ENCODE peak calls at places on chromosome 13, in ten cellular contexts. One of them, this sample, is unnamed.

GRCh38 chr13:24042710-24043440 is 117.6 kb upstream of the SPATA13 start:
- DNase-seq in nephron progenitor cell: no peak
- DNase-seq in A172: no peak
- DNase-seq in NCI-H2171 treated with DMSO at 0.1 percent for 48 hours: no peak
- DNase-seq in tibial artery: no peak
- DNase-seq in activated CD4-positive, alpha-beta T cell treated with anti-CD3 and anti-CD28 coated beads, Interleukin-2, amount 50 U/mL, for 24 hours: no peak
- DNase-seq in EL: no peak
- DNase-seq in GM20000: no peak
- DNase-seq in stimulated activated CD8-positive, alpha-beta memory T cell treated with anti-CD3 and anti-CD28 coated beads, Interleukin-12 subunit alpha, Interleukin-12 subunit beta, amount 100 ng/mL, for 4 hours: no peak
- DNase-seq in T-cell: no peak
- DNase-seq in this sample: no peak

GRCh38 chr13:34246511-34246910 is 428.6 kb downstream of the RFC3 start:
- DNase-seq in tibial artery: no peak
- DNase-seq in activated CD4-positive, alpha-beta T cell treated with anti-CD3 and anti-CD28 coated beads, Interleukin-2, amount 50 U/mL, for 24 hours: no peak
- DNase-seq in NCI-H2171 treated with DMSO at 0.1 percent for 48 hours: no peak
- DNase-seq in T-cell: no peak
- DNase-seq in stimulated activated CD8-positive, alpha-beta memory T cell treated with anti-CD3 and anti-CD28 coated beads, Interleukin-12 subunit alpha, Interleukin-12 subunit beta, amount 100 ng/mL, for 4 hours: no peak
- DNase-seq in EL: peak; percentile 18
- DNase-seq in A172: peak; percentile 72
- DNase-seq in nephron progenitor cell: no peak
- DNase-seq in GM20000: no peak
- DNase-seq in this sample: no peak

GRCh38 chr13:32010137-32010536 is 21.4 kb upstream of the FRY start:
- DNase-seq in EL: no peak
- DNase-seq in NCI-H2171 treated with DMSO at 0.1 percent for 48 hours: peak; percentile 54
- DNase-seq in nephron progenitor cell: no peak
- DNase-seq in tibial artery: no peak
- DNase-seq in T-cell: no peak
- DNase-seq in activated CD4-positive, alpha-beta T cell treated with anti-CD3 and anti-CD28 coated beads, Interleukin-2, amount 50 U/mL, for 24 hours: no peak
- DNase-seq in GM20000: no peak
- DNase-seq in A172: no peak
- DNase-seq in stimulated activated CD8-positive, alpha-beta memory T cell treated with anti-CD3 and anti-CD28 coated beads, Interleukin-12 subunit alpha, Interleukin-12 subunit beta, amount 100 ng/mL, for 4 hours: no peak
- DNase-seq in this sample: no peak

GRCh38 chr13:27967203-27967735 is 1.8 kb downstream of the CDX2 start:
- DNase-seq in EL: no peak
- DNase-seq in tibial artery: no peak
- DNase-seq in stimulated activated CD8-positive, alpha-beta memory T cell treated with anti-CD3 and anti-CD28 coated beads, Interleukin-12 subunit alpha, Interleukin-12 subunit beta, amount 100 ng/mL, for 4 hours: no peak
- DNase-seq in GM20000: peak; percentile 42
- DNase-seq in nephron progenitor cell: no peak
- DNase-seq in NCI-H2171 treated with DMSO at 0.1 percent for 48 hours: no peak
- DNase-seq in activated CD4-positive, alpha-beta T cell treated with anti-CD3 and anti-CD28 coated beads, Interleukin-2, amount 50 U/mL, for 24 hours: no peak
- DNase-seq in A172: no peak
- DNase-seq in T-cell: no peak
- DNase-seq in this sample: no peak

GRCh38 chr13:113981201-113981605 is 7.3 kb upstream of the C13orf46 start:
- DNase-seq in stimulated activated CD8-positive, alpha-beta memory T cell treated with anti-CD3 and anti-CD28 coated beads, Interleukin-12 subunit alpha, Interleukin-12 subunit beta, amount 100 ng/mL, for 4 hours: no peak
- DNase-seq in T-cell: no peak
- DNase-seq in EL: no peak
- DNase-seq in tibial artery: no peak
- DNase-seq in NCI-H2171 treated with DMSO at 0.1 percent for 48 hours: peak; percentile 91
- DNase-seq in nephron progenitor cell: no peak
- DNase-seq in activated CD4-positive, alpha-beta T cell treated with anti-CD3 and anti-CD28 coated beads, Interleukin-2, amount 50 U/mL, for 24 hours: no peak
- DNase-seq in GM20000: no peak
- DNase-seq in A172: peak; percentile 76
- DNase-seq in this sample: peak; percentile 68

GRCh38 chr13:79870123-79870522 is 389.2 kb downstream of the NDFIP2 start:
- DNase-seq in GM20000: no peak
- DNase-seq in A172: peak; percentile 4
- DNase-seq in EL: peak; percentile 16
- DNase-seq in T-cell: no peak
- DNase-seq in nephron progenitor cell: no peak
- DNase-seq in tibial artery: no peak
- DNase-seq in NCI-H2171 treated with DMSO at 0.1 percent for 48 hours: no peak
- DNase-seq in activated CD4-positive, alpha-beta T cell treated with anti-CD3 and anti-CD28 coated beads, Interleukin-2, amount 50 U/mL, for 24 hours: no peak
- DNase-seq in stimulated activated CD8-positive, alpha-beta memory T cell treated with anti-CD3 and anti-CD28 coated beads, Interleukin-12 subunit alpha, Interleukin-12 subunit beta, amount 100 ng/mL, for 4 hours: no peak
- DNase-seq in this sample: no peak

GRCh38 chr13:101795025-101795424 is 342.6 kb downstream of the ITGBL1 start:
- DNase-seq in stimulated activated CD8-positive, alpha-beta memory T cell treated with anti-CD3 and anti-CD28 coated beads, Interleukin-12 subunit alpha, Interleukin-12 subunit beta, amount 100 ng/mL, for 4 hours: no peak
- DNase-seq in NCI-H2171 treated with DMSO at 0.1 percent for 48 hours: no peak
- DNase-seq in activated CD4-positive, alpha-beta T cell treated with anti-CD3 and anti-CD28 coated beads, Interleukin-2, amount 50 U/mL, for 24 hours: no peak
- DNase-seq in GM20000: no peak
- DNase-seq in A172: no peak
- DNase-seq in nephron progenitor cell: no peak
- DNase-seq in EL: no peak
- DNase-seq in T-cell: no peak
- DNase-seq in tibial artery: no peak
- DNase-seq in this sample: no peak

GRCh38 chr13:104949840-104950805 is 1585.3 kb downstream of the EFNB2 start:
- DNase-seq in nephron progenitor cell: no peak
- DNase-seq in stimulated activated CD8-positive, alpha-beta memory T cell treated with anti-CD3 and anti-CD28 coated beads, Interleukin-12 subunit alpha, Interleukin-12 subunit beta, amount 100 ng/mL, for 4 hours: no peak
- DNase-seq in A172: no peak
- DNase-seq in EL: no peak
- DNase-seq in T-cell: no peak
- DNase-seq in NCI-H2171 treated with DMSO at 0.1 percent for 48 hours: no peak
- DNase-seq in GM20000: no peak
- DNase-seq in activated CD4-positive, alpha-beta T cell treated with anti-CD3 and anti-CD28 coated beads, Interleukin-2, amount 50 U/mL, for 24 hours: no peak
- DNase-seq in tibial artery: no peak
- DNase-seq in this sample: peak; percentile 47

GRCh38 chr13:110644892-110645521 is 29.7 kb downstream of the NAXD start:
- DNase-seq in GM20000: peak; percentile 78
- DNase-seq in T-cell: peak; percentile 52
- DNase-seq in NCI-H2171 treated with DMSO at 0.1 percent for 48 hours: peak; percentile 86
- DNase-seq in A172: peak; percentile 46
- DNase-seq in tibial artery: peak; percentile 47
- DNase-seq in nephron progenitor cell: peak; percentile 71
- DNase-seq in activated CD4-positive, alpha-beta T cell treated with anti-CD3 and anti-CD28 coated beads, Interleukin-2, amount 50 U/mL, for 24 hours: no peak
- DNase-seq in stimulated activated CD8-positive, alpha-beta memory T cell treated with anti-CD3 and anti-CD28 coated beads, Interleukin-12 subunit alpha, Interleukin-12 subunit beta, amount 100 ng/mL, for 4 hours: no peak
- DNase-seq in EL: peak; percentile 28
- DNase-seq in this sample: no peak